ENCODE peak calls at places on chromosomes 4 and X, in seven cellular contexts. J, X, N, O, R, Z and M are unnamed samples.
A peak's percentile ranks its signal among the peaks of the same experiment; 100 is the strongest.

GRCh38 chr4:9999956-10000551 is 21.2 kb downstream of the SLC2A9 start:
- DNase-seq in Z (no peak), O (no peak), N (no peak), R (no peak), X (no peak), J (no peak), M (no peak)

GRCh38 chrX:147376601-147377387 is 534.9 kb upstream of the FMR1 start:
- DNase-seq in X (no peak), N (no peak), J (no peak), Z (no peak), R (no peak), O (no peak), M (no peak)

GRCh38 chrX:102067966-102068723 is 57.3 kb upstream of the TCEAL2 start:
- DNase-seq in R (no peak), J (peak; percentile 24), N (peak; percentile 36), O (no peak), X (no peak), Z (peak; percentile 10), M (no peak)

GRCh38 chr4:89121711-89122387 is 10.5 kb downstream of the TIGD2 start:
- DNase-seq in N (no peak), O (no peak), R (no peak), Z (no peak), J (peak; percentile 79), X (no peak), M (no peak)

GRCh38 chrX:117508021-117508420 is 608.6 kb downstream of the KLHL13 start:
- DNase-seq in Z (no peak), X (no peak), J (no peak), R (no peak), O (no peak), N (no peak), M (no peak)

GRCh38 chrX:28639502-28639901 is 52.3 kb downstream of the IL1RAPL1 start:
- DNase-seq in Z (no peak), O (no peak), X (no peak), R (no peak), N (no peak), J (no peak), M (no peak)

GRCh38 chr4:48931459-48931858 is 24.9 kb upstream of the OCIAD2 start:
- DNase-seq in J (no peak), R (no peak), N (no peak), X (no peak), O (no peak), Z (no peak), M (no peak)

GRCh38 chrX:76433219-76433618 is 5.7 kb downstream of the MAGEE1 start:
- DNase-seq in O (no peak), N (no peak), J (no peak), Z (no peak), X (no peak), R (no peak), M (no peak)

DNA sequence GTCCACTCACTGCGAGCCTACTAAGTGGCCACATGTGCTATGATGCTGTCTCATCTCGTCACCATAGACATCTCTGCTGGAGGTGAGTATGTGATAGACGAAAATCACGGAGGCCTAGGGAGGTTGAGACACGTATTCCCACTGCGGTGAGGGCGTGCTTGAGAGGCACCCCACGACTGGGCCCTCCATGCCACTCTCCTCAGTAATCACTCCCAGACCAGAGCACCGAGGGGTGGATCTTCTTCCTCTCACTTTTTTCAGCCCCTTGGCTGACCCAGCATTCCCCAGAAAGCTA is 29.0 kb downstream of the AFAP1 start:
- DNase-seq in O (no peak), J (no peak), Z (no peak), X (no peak), N (no peak), R (no peak), M (no peak)
- H3K27ac ChIP-seq in O (peak overlapping the region; percentile 88), J (peak overlapping the region; percentile 76), Z (peak overlapping the region; percentile 97), X (no peak overlapping the region), N (peak overlapping the region; percentile 88), R (peak overlapping the region; percentile 27), M (peak overlapping the region; percentile 76)

GRCh38 chrX:68699960-68700746 is 52.7 kb downstream of the STARD8 start:
- DNase-seq in R (no peak), X (no peak), O (no peak), Z (no peak), N (no peak), J (no peak), M (no peak)
- TF ChIP-seq EP300 in R (no peak), X (no peak), O (no peak), Z (no peak), N (no peak), J (no peak), M (no peak)

GRCh38 chr4:19693949-19694597 is 557.6 kb upstream of the SLIT2 start:
- DNase-seq in Z (peak; percentile 21), X (no peak), R (no peak), O (no peak), J (no peak), N (peak; percentile 4), M (no peak)
- H3K4me3 ChIP-seq in Z (no peak overlapping the region), X (no peak overlapping the region), R (no peak overlapping the region), O (no peak overlapping the region), J (no peak overlapping the region), N (no peak overlapping the region), M (no peak overlapping the region)

DNA sequence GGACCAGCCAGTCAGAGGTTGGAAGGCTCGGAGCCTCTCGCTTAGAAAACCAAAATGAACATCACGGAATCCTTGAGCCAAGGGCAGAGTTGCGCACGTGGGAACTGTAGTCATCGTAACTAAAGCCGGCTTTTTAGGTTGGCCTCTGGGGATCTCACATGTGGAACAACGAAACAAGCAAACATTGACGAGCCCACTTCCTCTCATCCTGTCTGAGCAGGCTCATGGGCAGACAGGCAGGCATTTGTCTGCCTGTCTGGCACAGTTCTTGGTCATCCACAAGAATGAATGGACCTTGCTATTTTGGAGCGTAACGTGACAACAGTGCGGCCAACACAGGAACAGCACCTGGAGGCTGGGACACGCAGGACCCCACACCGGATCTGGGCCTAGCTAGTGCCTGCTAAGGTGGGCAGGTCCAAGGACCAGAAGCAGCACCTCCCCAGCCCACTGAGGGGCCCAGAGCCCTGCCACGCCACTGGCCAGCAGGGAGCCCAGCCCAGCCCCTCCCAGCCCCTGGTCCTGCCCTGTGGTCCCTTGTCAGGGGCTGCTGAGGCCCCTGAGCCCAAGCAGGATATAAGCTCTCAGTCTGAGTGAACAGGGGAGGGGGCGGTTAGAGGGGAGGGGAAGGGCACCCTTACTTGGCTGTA is 9.2 kb upstream of the TREX2 start:
- DNase-seq in N (no peak), R (no peak), O (no peak), J (no peak), X (no peak), Z (no peak), M (no peak)
- H3K27ac ChIP-seq in N (no peak overlapping the region), R (no peak overlapping the region), O (no peak overlapping the region), J (no peak overlapping the region), X (no peak overlapping the region), Z (no peak overlapping the region), M (no peak overlapping the region)

GRCh38 chrX:151985955-151986354 is 11.5 kb upstream of the GABRE start:
- DNase-seq in R (no peak), J (peak; percentile 43), X (no peak), O (peak; percentile 37), N (no peak), Z (no peak), M (no peak)
- TF ChIP-seq EP300 in R (no peak), J (no peak), X (no peak), O (no peak), N (no peak), Z (no peak), M (no peak)

GRCh38 chr4:1168291-1169031 is 3.9 kb downstream of the SPON2 start:
- DNase-seq in R (peak; percentile 75), J (no peak), X (no peak), N (no peak), O (no peak), Z (no peak), M (no peak)
- H3K4me3 ChIP-seq in R (no peak overlapping the region), J (no peak overlapping the region), X (no peak overlapping the region), N (no peak overlapping the region), O (no peak overlapping the region), Z (no peak overlapping the region), M (no peak overlapping the region)